ENCODE peak calls at places on chromosome 19, in five cellular contexts. Q is neural progenitor cell; I is pancreas; U is CD4-positive, alpha-beta memory T cell; M is Peyer's patch. S is an unnamed sample. For H3K36me3, the result is how much of the 10 kb centered on the place peaks cover.

GRCh38 chr19:23415561-23416191 is 20.4 kb upstream of the ZNF91 start:
- DNase-seq in Q (peak), I (peak), U (peak), M (peak), S (peak)

GRCh38 chr19:3818479-3818878 is 32.3 kb upstream of the MATK start:
- DNase-seq in Q (no peak), I (no peak), U (no peak), M (no peak), S (no peak)

GRCh38 chr19:8085606-8086464 is 33.3 kb downstream of the CCL25 start:
- DNase-seq in Q (peak), I (no peak), U (no peak), M (peak), S (no peak)

GRCh38 chr19:28465317-28466086 is 747.4 kb downstream of the UQCRFS1 start:
- DNase-seq in Q (no peak), I (no peak), U (no peak), M (no peak), S (no peak)

GRCh38 chr19:40945645-40946044 is 45.4 kb upstream of the CYP2B6 start:
- DNase-seq in Q (no peak), I (no peak), U (no peak), M (no peak), S (no peak)

GRCh38 chr19:7013678-7014077 is 7.6 kb downstream of the MBD3L2B start:
- DNase-seq in Q (no peak), I (no peak), U (no peak), M (no peak), S (no peak)

GRCh38 chr19:38875656-38876345 is 2.3 kb downstream of the RINL start:
- DNase-seq in Q (no peak), I (no peak), U (no peak), M (no peak), S (no peak)

GRCh38 chr19:12996542-12997094 is 1.3 kb downstream of the NFIX start:
- DNase-seq in Q (peak), I (peak), U (no peak), M (no peak), S (peak)

GRCh38 chr19:35142531-35143230 is 374 bp upstream of the FXYD7 start:
- DNase-seq in Q (peak), I (peak), U (peak), M (peak), S (peak)

GRCh38 chr19:10431254-10431942 is 11.1 kb downstream of the PDE4A start:
- DNase-seq in Q (no peak), I (no peak), U (peak), M (no peak), S (peak)

GRCh38 chr19:38035515-38036495 is 128.8 kb downstream of the SIPA1L3 start:
- DNase-seq in Q (no peak), I (no peak), U (no peak), M (no peak), S (no peak)

GRCh38 chr19:8429044-8429443 is 15.7 kb upstream of the HNRNPM start:
- DNase-seq in Q (no peak), I (no peak), U (no peak), M (no peak), S (no peak)

GRCh38 chr19:35468637-35469036 is 20.6 kb downstream of the FFAR2 start:
- DNase-seq in Q (peak), I (peak), U (peak), M (peak), S (peak)

GRCh38 chr19:23098286-23098685 is 18.5 kb upstream of the ZNF730 start:
- DNase-seq in Q (no peak), I (no peak), U (no peak), M (no peak), S (no peak)

GRCh38 chr19:50214699-50215543 is 11.5 kb downstream of the MYH14 start:
- DNase-seq in Q (peak), I (no peak), U (no peak), M (peak), S (peak)

GRCh38 chr19:23916991-23917390 is 2.3 kb downstream of the ZNF726 start:
- DNase-seq in Q (no peak), I (no peak), U (no peak), M (no peak), S (no peak)

GRCh38 chr19:8820234-8820633 is 11.9 kb downstream of the ZNF558 start:
- DNase-seq in Q (no peak), I (no peak), U (no peak), M (no peak), S (no peak)

GRCh38 chr19:38437917-38438316 is 4.4 kb downstream of the RYR1 start:
- DNase-seq in Q (no peak), I (no peak), U (no peak), M (no peak), S (no peak)

GRCh38 chr19:7985481-7985911 is 19.9 kb downstream of the ELAVL1 start:
- DNase-seq in Q (no peak), I (peak), U (no peak), M (no peak), S (no peak)

GRCh38 chr19:32519023-32519422 is 62.0 kb upstream of the PDCD5 start:
- DNase-seq in Q (no peak), I (no peak), U (peak), M (no peak), S (no peak)

GRCh38 chr19:29266603-29267002 is 53.7 kb upstream of the UQCRFS1 start:
- DNase-seq in Q (no peak), I (no peak), U (no peak), M (no peak), S (no peak)

GRCh38 chr19:29851769-29852521 is 40.2 kb downstream of the CCNE1 start:
- DNase-seq in Q (no peak), I (no peak), U (no peak), M (no peak), S (no peak)

GRCh38 chr19:40601061-40601973 is at the start of gene LTBP4:
- DNase-seq in Q (peak), I (peak), U (no peak), M (peak), S (peak)

GRCh38 chr19:4352701-4353121 is 9.3 kb downstream of the MPND start:
- DNase-seq in Q (peak), I (peak), U (peak), M (peak), S (no peak)

GRCh38 chr19:35254341-35255297 is 5.8 kb downstream of the LSR start:
- DNase-seq in Q (no peak), I (no peak), U (no peak), M (peak), S (no peak)

GRCh38 chr19:16447015-16447384 is 24.8 kb downstream of the EPS15L1 start:
- DNase-seq in Q (no peak), I (no peak), U (no peak), M (no peak), S (peak)

GRCh38 chr19:33430674-33431277 is 57.3 kb downstream of the CEBPG start:
- DNase-seq in Q (peak), I (peak), U (peak), M (peak), S (peak)

GRCh38 chr19:40799558-40800338 is 757 bp downstream of the EGLN2 start:
- DNase-seq in Q (peak), I (peak), U (no peak), M (peak), S (peak)

GRCh38 chr19:33226550-33227241 is 1.0 kb upstream of the SLC7A10 start:
- DNase-seq in Q (peak), I (no peak), U (no peak), M (peak), S (peak)

GRCh38 chr19:45885556-45886426 is at the start of gene IRF2BP1:
- DNase-seq in Q (peak), I (peak), U (peak), M (peak), S (peak)
- H3K36me3 ChIP-seq in Q (under half), I (under half), U (under half), M (under half), S (under half)

GRCh38 chr19:48473161-48473966 is 4.2 kb downstream of the CYTH2 start:
- DNase-seq in Q (no peak), I (no peak), U (no peak), M (no peak), S (no peak)

GRCh38 chr19:48474084-48474592 is 5.0 kb downstream of the CYTH2 start:
- DNase-seq in Q (no peak), I (no peak), U (no peak), M (no peak), S (no peak)

GRCh38 chr19:48470856-48471255 is 1.7 kb downstream of the CYTH2 start:
- DNase-seq in Q (no peak), I (no peak), U (no peak), M (no peak), S (no peak)

GRCh38 chr19:48470281-48470680 is 1.1 kb downstream of the CYTH2 start:
- DNase-seq in Q (no peak), I (no peak), U (no peak), M (no peak), S (no peak)

GRCh38 chr19:48471836-48472235 is 2.7 kb downstream of the CYTH2 start:
- DNase-seq in Q (no peak), I (no peak), U (no peak), M (no peak), S (no peak)
- H3K36me3 ChIP-seq in Q (under half), I (under half), U (under half), M (under half), S (under half)

GRCh38 chr19:17520865-17521264 is 9.4 kb downstream of the PGLS start:
- DNase-seq in Q (no peak), I (no peak), U (no peak), M (no peak), S (no peak)

GRCh38 chr19:17513801-17514200 is 2.4 kb downstream of the PGLS start:
- DNase-seq in Q (no peak), I (no peak), U (no peak), M (no peak), S (no peak)

GRCh38 chr19:17519967-17520366 is 8.5 kb downstream of the PGLS start:
- DNase-seq in Q (no peak), I (no peak), U (no peak), M (no peak), S (no peak)

GRCh38 chr19:17515408-17516149 is 4.1 kb downstream of the PGLS start:
- DNase-seq in Q (no peak), I (no peak), U (no peak), M (no peak), S (no peak)

GRCh38 chr19:17517898-17518297 is 6.4 kb downstream of the PGLS start:
- DNase-seq in Q (no peak), I (no peak), U (no peak), M (no peak), S (no peak)
- H3K36me3 ChIP-seq in Q (under half), I (under half), U (under half), M (under half), S (under half)

GRCh38 chr19:15249560-15249874 is 17.3 kb upstream of the EPHX3 start:
- DNase-seq in Q (no peak), I (no peak), U (no peak), M (no peak), S (no peak)

GRCh38 chr19:15251010-15251748 is 18.9 kb upstream of the EPHX3 start:
- DNase-seq in Q (no peak), I (no peak), U (no peak), M (no peak), S (no peak)

GRCh38 chr19:15250635-15250993 is 18.4 kb upstream of the EPHX3 start:
- DNase-seq in Q (no peak), I (no peak), U (no peak), M (no peak), S (no peak)

GRCh38 chr19:15248648-15249559 is 16.7 kb upstream of the EPHX3 start:
- DNase-seq in Q (no peak), I (no peak), U (no peak), M (peak), S (peak)

GRCh38 chr19:15249912-15250634 is 17.8 kb upstream of the EPHX3 start:
- DNase-seq in Q (peak), I (no peak), U (no peak), M (no peak), S (no peak)
- H3K36me3 ChIP-seq in Q (under half), I (under half), U (half or more), M (under half), S (under half)

DNA sequence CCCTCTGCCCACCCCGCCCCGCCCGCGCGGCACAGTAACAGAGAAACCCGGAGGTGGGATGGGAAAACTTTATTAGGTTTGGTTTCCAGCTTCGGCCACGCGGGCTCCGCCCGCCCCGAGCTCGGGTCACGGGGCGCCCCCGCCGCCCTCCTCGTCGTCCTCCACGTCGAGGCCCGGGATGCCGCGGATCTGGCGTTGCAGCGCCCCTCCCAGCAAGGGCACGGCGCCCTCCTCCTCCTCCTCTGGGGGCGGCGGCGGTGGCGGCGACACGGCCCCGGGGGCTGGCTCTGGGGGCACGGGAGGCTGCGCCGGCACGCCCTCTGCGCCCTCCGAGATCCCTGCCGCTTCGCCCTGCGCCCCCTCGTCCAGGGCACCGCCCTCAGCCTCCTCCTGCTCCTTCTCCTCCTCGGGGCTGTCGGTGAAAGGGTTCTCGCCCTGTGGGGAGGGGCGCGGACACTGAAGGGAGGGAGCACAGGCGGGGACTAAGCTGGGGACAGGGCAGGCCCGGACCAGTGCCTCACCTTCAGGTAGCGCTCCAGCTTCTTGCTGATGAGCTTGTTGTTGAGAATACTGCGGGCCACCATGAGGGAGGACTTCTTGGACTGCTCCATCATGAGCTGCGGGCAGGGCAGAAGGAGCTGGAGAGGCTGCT is 535 bp upstream of the AKAP8 start:
- DNase-seq in Q (no peak), I (no peak), U (no peak), M (peak), S (peak)
- H3K36me3 ChIP-seq in Q (under half), I (under half), U (under half), M (under half), S (under half)

GRCh38 chr19:650121-650520 is 10.4 kb downstream of the FGF22 start:
- DNase-seq in Q (no peak), I (no peak), U (no peak), M (no peak), S (no peak)

GRCh38 chr19:651991-652390 is 11.0 kb downstream of the RNF126 start:
- DNase-seq in Q (no peak), I (no peak), U (no peak), M (no peak), S (no peak)

GRCh38 chr19:648904-649733 is 9.4 kb downstream of the FGF22 start:
- DNase-seq in Q (no peak), I (peak), U (no peak), M (no peak), S (no peak)

GRCh38 chr19:652467-653389 is 10.3 kb downstream of the RNF126 start:
- DNase-seq in Q (no peak), I (no peak), U (no peak), M (no peak), S (no peak)

GRCh38 chr19:651114-651818 is 11.6 kb downstream of the FGF22 start:
- DNase-seq in Q (no peak), I (no peak), U (no peak), M (no peak), S (no peak)
- H3K36me3 ChIP-seq in Q (under half), I (half or more), U (half or more), M (under half), S (under half)

DNA sequence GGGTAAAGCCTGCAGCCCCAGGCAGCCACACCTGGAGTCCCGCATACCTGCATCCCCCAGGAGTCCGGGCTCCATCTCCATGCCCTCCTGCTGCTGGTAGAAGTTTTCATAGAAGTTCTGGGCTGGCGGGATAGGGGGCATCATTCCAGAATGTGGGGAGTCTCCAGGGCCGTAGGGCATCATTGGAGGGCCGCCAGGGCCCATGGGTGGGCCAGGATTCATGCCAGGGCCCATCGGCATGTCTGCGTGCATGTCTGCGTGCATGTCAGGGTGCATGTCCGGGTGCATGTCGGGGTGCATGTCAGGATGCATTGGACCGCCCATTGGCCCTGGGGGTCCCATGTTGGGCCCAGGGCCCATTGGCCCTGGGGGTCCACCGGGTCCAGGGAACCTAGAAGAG is 23.3 kb upstream of the TMEM160 start:
- DNase-seq in Q (no peak), I (no peak), U (no peak), M (no peak), S (no peak)
- H3K36me3 ChIP-seq in Q (under half), I (under half), U (half or more), M (under half), S (under half)

GRCh38 chr19:2355168-2356035 is 4.7 kb upstream of the TMPRSS9 start:
- DNase-seq in Q (no peak), I (no peak), U (no peak), M (no peak), S (no peak)
- H3K36me3 ChIP-seq in Q (under half), I (under half), U (under half), M (under half), S (under half)

DNA sequence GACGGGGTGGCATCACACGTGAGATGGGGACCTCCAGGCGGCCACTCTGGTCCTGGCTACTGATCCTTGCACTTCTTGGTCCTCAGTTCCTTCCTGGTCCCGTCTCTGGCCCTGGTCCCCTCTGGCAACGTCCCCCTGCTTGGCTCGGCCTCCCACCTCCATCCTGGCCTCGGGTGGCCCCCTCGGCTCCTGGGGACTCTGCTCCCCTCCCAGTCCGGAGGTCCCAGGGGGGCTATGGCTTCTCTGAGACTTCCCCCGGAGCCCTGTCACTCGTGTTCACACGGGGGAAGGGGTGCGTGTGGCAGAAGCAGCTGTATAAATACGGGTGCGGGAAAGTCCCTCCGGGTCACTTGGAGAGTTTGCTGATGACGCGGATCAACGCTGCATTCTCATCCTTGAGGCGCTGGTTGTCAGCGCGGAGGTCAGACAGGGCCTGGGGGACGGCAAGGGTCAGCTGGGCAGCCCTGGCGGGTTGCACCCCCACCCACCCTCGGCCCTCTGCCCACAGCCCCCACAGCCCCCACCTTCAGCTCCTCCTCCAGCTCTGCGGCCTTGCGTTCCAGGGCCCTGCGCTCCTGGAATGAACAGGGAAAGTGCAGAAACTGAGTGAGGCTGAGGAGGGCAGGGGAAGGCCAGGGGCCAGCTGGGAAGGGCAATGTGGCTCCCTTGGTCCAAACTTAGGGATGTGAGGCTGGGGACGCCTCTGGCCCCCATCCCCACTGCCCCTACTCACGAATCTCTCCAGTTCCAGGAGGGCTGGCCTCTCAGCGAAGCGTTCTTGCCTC is 15.6 kb downstream of the EPS8L1 start:
- DNase-seq in Q (no peak), I (no peak), U (no peak), M (no peak), S (no peak)
- H3K36me3 ChIP-seq in Q (under half), I (under half), U (under half), M (under half), S (under half)